ENCODE peak calls at places on chromosome 7, in seven cellular contexts. H is fibroblast of pulmonary artery, R is A549, O is lung, Z is tibial nerve, M is astrocyte of the spinal cord, B is cardiac muscle cell. X is an unnamed sample.

GRCh38 chr7:63113713-63114285 is 884.9 kb upstream of the ZNF722 start:
- DNase-seq in Z (no peak), O (no peak), B (no peak), M (no peak), H (no peak), R (no peak), X (no peak)

GRCh38 chr7:83852136-83852535 is 203.2 kb upstream of the SEMA3E start:
- DNase-seq in O (no peak), H (no peak), M (no peak), B (no peak), R (no peak), Z (no peak), X (no peak)

GRCh38 chr7:132436121-132436520 is 140.1 kb downstream of the PLXNA4 start:
- DNase-seq in Z (no peak), B (no peak), H (no peak), M (no peak), O (no peak), R (no peak), X (no peak)

GRCh38 chr7:1579481-1580421 is 9.9 kb upstream of the PSMG3 start:
- DNase-seq in H (peak), B (peak), M (peak), O (peak), R (peak), Z (peak), X (peak)

GRCh38 chr7:112371721-112372120 is 78.5 kb upstream of the IFRD1 start:
- DNase-seq in O (no peak), B (peak), Z (no peak), H (no peak), M (no peak), R (no peak), X (no peak)

GRCh38 chr7:99497771-99498545 is 2.1 kb downstream of the ZNF394 start:
- DNase-seq in O (no peak), H (no peak), B (no peak), M (no peak), Z (no peak), R (no peak), X (no peak)

GRCh38 chr7:54773472-54774399 is 14.7 kb upstream of the SEC61G start:
- DNase-seq in Z (peak), B (peak), O (peak), R (peak), M (peak), H (peak), X (peak)

GRCh38 chr7:85587777-85588176 is 400.9 kb upstream of the SEMA3D start:
- DNase-seq in Z (no peak), M (no peak), R (no peak), O (no peak), B (no peak), H (no peak), X (no peak)

GRCh38 chr7:36071605-36072004 is 81.4 kb upstream of the EEPD1 start:
- DNase-seq in O (no peak), M (no peak), Z (no peak), H (peak), R (no peak), B (peak), X (no peak)

GRCh38 chr7:70693300-70693689 is 438.6 kb upstream of the GALNT17 start:
- DNase-seq in M (peak), O (peak), Z (peak), B (peak), R (no peak), H (peak), X (no peak)

GRCh38 chr7:34064511-34065158 is 159.3 kb downstream of the BMPER start:
- DNase-seq in H (peak), M (peak), R (peak), O (no peak), Z (peak), B (peak), X (no peak)

GRCh38 chr7:150993511-150993910 is 2.7 kb downstream of the NOS3 start:
- DNase-seq in M (no peak), H (no peak), O (no peak), Z (no peak), R (no peak), B (no peak), X (no peak)

DNA sequence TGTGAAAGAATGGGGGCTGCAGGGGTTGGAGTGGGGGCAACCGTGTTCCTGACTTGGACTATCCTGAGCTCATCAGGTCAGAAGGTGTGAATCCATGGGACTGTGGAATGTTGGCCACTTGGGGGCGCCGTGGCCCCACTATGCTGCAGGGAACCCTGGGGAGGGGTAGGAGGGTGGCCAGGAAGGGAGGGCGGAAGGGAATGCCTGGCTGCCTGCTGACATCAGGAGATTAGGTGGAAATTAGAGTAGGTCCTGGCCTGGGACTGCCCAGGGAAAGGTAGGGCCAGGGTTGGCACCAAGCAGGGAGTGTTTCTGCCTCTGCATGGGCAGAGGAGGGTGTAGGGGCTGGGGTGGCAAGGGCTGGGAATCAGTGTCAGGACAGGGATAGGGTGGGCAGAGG is 65.8 kb upstream of the PRSS58 start:
- DNase-seq in B (peak), Z (peak), O (no peak), H (no peak), M (no peak), R (peak), X (no peak)
- TF ChIP-seq CTCF in B (peak), Z (peak), O (no peak), H (no peak), M (peak), R (peak), X (no peak)

GRCh38 chr7:97119747-97120146 is 2.2 kb downstream of the SDHAF3 start:
- DNase-seq in Z (no peak), M (no peak), R (no peak), H (no peak), B (no peak), O (no peak), X (no peak)

GRCh38 chr7:97118306-97118917 is 914 bp downstream of the SDHAF3 start:
- DNase-seq in Z (no peak), R (no peak), H (peak), O (no peak), M (no peak), B (peak), X (no peak)

GRCh38 chr7:97116308-97116707 is 1.2 kb upstream of the SDHAF3 start:
- DNase-seq in M (no peak), R (no peak), B (no peak), Z (no peak), O (no peak), H (no peak), X (no peak)

GRCh38 chr7:97117035-97117371 is 495 bp upstream of the SDHAF3 start:
- DNase-seq in H (no peak), Z (no peak), R (no peak), O (no peak), M (no peak), B (no peak), X (no peak)

GRCh38 chr7:97117372-97118188 is at the start of gene SDHAF3:
- DNase-seq in H (peak), B (peak), Z (peak), R (peak), M (peak), O (peak), X (peak)
- TF ChIP-seq CTCF in H (no peak), B (no peak), Z (peak), R (peak), M (no peak), O (no peak), X (no peak)

GRCh38 chr7:148484486-148484885 is 106.1 kb upstream of the C7orf33 start:
- DNase-seq in R (no peak), H (no peak), M (no peak), O (no peak), Z (no peak), B (no peak), X (no peak)

GRCh38 chr7:148483941-148484340 is 106.6 kb upstream of the C7orf33 start:
- DNase-seq in R (no peak), O (no peak), M (no peak), Z (no peak), H (no peak), B (no peak), X (no peak)

GRCh38 chr7:148483515-148483914 is 107.1 kb upstream of the C7orf33 start:
- DNase-seq in O (no peak), H (no peak), Z (no peak), B (no peak), R (no peak), M (no peak), X (no peak)

GRCh38 chr7:148486937-148487336 is 103.6 kb upstream of the C7orf33 start:
- DNase-seq in M (no peak), B (no peak), H (no peak), R (no peak), O (no peak), Z (no peak), X (no peak)

GRCh38 chr7:148485618-148486017 is 104.9 kb upstream of the C7orf33 start:
- DNase-seq in H (no peak), O (no peak), M (peak), Z (no peak), R (no peak), B (no peak), X (no peak)
- TF ChIP-seq CTCF in H (no peak), O (no peak), M (no peak), Z (no peak), R (peak), B (no peak), X (no peak)

DNA sequence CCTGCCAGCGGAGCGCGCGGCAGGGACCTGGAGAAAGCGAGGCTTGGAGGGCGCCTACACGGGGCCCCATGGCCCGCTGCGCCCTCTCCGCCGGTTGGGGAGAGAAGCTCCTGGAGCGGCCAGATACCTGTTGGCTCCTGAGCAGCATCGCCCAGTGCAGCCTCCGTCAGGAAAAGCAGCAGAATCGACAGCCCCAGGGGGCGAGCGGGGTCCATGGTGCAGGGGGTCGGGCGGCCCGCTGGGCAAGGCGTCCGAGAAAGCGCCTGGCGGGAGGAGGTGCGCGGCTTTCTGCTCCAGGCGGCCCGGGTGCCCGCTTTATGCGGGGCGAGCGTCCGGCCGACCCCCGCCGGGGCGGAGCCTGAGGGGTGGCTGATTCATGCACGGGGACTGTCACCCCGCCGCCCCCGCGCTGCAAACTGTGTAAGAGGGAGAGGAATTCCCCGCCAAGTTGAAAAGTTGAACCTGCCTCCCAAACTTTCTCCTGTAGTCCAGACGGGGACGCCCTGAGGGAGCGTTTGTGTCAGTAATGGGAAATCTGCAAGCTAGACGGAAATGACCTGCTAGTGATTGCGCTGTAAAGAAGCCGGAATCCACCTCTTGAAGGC is at the start of gene TFPI2:
- DNase-seq in M (peak), H (peak), O (no peak), B (peak), Z (no peak), R (peak), X (peak)
- TF ChIP-seq CTCF in M (peak), H (peak), O (no peak), B (peak), Z (peak), R (peak), X (no peak)